ENCODE peak calls at places on chromosome 16, in six cellular contexts. P is stomach, D is HCT116, N is HepG2, W is transverse colon, Q is endothelial cell of umbilical vein. J is an unnamed sample.

GRCh38 chr16:18800674-18801196 is 614 bp downstream of the ARL6IP1 start:
- DNase-seq in P (no peak), D (no peak), N (no peak), W (peak; percentile 17), Q (peak; percentile 42), J (no peak)

GRCh38 chr16:75238132-75238852 is 13.1 kb downstream of the BCAR1 start:
- DNase-seq in P (peak; percentile 77), D (no peak), N (peak; percentile 89), W (peak; percentile 62), Q (no peak), J (no peak)

GRCh38 chr16:88773812-88774291 is 11.2 kb downstream of the PIEZO1 start:
- DNase-seq in P (peak; percentile 46), D (no peak), N (no peak), W (peak; percentile 64), Q (peak; percentile 56), J (no peak)

GRCh38 chr16:71360378-71360777 is 1.9 kb downstream of the CALB2 start:
- DNase-seq in P (no peak), D (peak; percentile 77), N (peak; percentile 25), W (no peak), Q (peak; percentile 42), J (peak; percentile 52)

GRCh38 chr16:28607116-28607623 is 2.7 kb downstream of the SULT1A1 start:
- DNase-seq in P (no peak), D (no peak), N (no peak), W (peak; percentile 6), Q (no peak), J (no peak)

GRCh38 chr16:19861811-19862327 is 22.8 kb downstream of the GPRC5B start:
- DNase-seq in P (no peak), D (no peak), N (no peak), W (no peak), Q (no peak), J (no peak)

GRCh38 chr16:26598061-26598460 is 468.7 kb upstream of the C16orf82 start:
- DNase-seq in P (no peak), D (peak; percentile 4), N (no peak), W (no peak), Q (no peak), J (no peak)

GRCh38 chr16:27318399-27319256 is 4.9 kb downstream of the IL4R start:
- DNase-seq in P (no peak), D (no peak), N (no peak), W (peak; percentile 48), Q (no peak), J (no peak)

GRCh38 chr16:81251871-81252270 is 13.4 kb downstream of the BCO1 start:
- DNase-seq in P (no peak), D (no peak), N (no peak), W (no peak), Q (no peak), J (no peak)

GRCh38 chr16:4847774-4848587 is 700 bp downstream of the UBN1 start:
- DNase-seq in P (peak; percentile 73), D (no peak), N (peak; percentile 29), W (peak; percentile 61), Q (peak; percentile 82), J (peak; percentile 54)

GRCh38 chr16:75929056-75929455 is 202.8 kb upstream of the CPHXL start:
- DNase-seq in P (no peak), D (no peak), N (no peak), W (no peak), Q (no peak), J (no peak)

GRCh38 chr16:82152192-82152591 is 17.8 kb downstream of the MPHOSPH6 start:
- DNase-seq in P (no peak), D (no peak), N (no peak), W (no peak), Q (no peak), J (no peak)

GRCh38 chr16:29662729-29663019 is 373 bp upstream of the SPN start:
- DNase-seq in P (peak; percentile 27), D (no peak), N (no peak), W (peak; percentile 35), Q (no peak), J (no peak)

GRCh38 chr16:62870554-62870953 is 834.3 kb upstream of the CDH8 start:
- DNase-seq in P (no peak), D (no peak), N (no peak), W (no peak), Q (no peak), J (no peak)

GRCh38 chr16:22369221-22369811 is 5.1 kb downstream of the CDR2 start:
- DNase-seq in P (no peak), D (no peak), N (peak; percentile 78), W (no peak), Q (peak; percentile 87), J (no peak)

GRCh38 chr16:20073203-20074088 is at the start of gene GPR139:
- DNase-seq in P (no peak), D (no peak), N (no peak), W (no peak), Q (no peak), J (no peak)

GRCh38 chr16:62298567-62298966 is 262.3 kb upstream of the CDH8 start:
- DNase-seq in P (no peak), D (no peak), N (no peak), W (no peak), Q (no peak), J (no peak)

GRCh38 chr16:46753015-46753414 is 4.9 kb upstream of the MYLK3 start:
- DNase-seq in P (no peak), D (no peak), N (no peak), W (no peak), Q (no peak), J (no peak)

GRCh38 chr16:71564377-71564967 is 12.4 kb downstream of the TAT start:
- DNase-seq in P (no peak), D (no peak), N (no peak), W (no peak), Q (no peak), J (peak; percentile 19)

GRCh38 chr16:10453159-10453510 is 67.3 kb downstream of the ATF7IP2 start:
- DNase-seq in P (no peak), D (no peak), N (no peak), W (no peak), Q (no peak), J (no peak)

GRCh38 chr16:49884033-49884707 is 28.3 kb upstream of the ZNF423 start:
- DNase-seq in P (no peak), D (no peak), N (peak; percentile 89), W (peak; percentile 61), Q (no peak), J (no peak)

GRCh38 chr16:1640261-1640956 is 28.2 kb downstream of the CRAMP1 start:
- DNase-seq in P (no peak), D (no peak), N (no peak), W (no peak), Q (no peak), J (no peak)

GRCh38 chr16:67013238-67013822 is 15.6 kb upstream of the CBFB start:
- DNase-seq in P (no peak), D (no peak), N (no peak), W (no peak), Q (no peak), J (no peak)

GRCh38 chr16:81945665-81946064 is 65.6 kb downstream of the SDR42E1 start:
- DNase-seq in P (no peak), D (no peak), N (no peak), W (no peak), Q (no peak), J (no peak)

GRCh38 chr16:4160663-4161436 is 44.6 kb upstream of the ADCY9 start:
- DNase-seq in P (no peak), D (no peak), N (no peak), W (no peak), Q (no peak), J (no peak)

GRCh38 chr16:79299154-79299799 is 301.3 kb downstream of the MAF start:
- DNase-seq in P (no peak), D (no peak), N (no peak), W (no peak), Q (no peak), J (no peak)

GRCh38 chr16:88560722-88561484 is 9.3 kb upstream of the ZC3H18 start:
- DNase-seq in P (no peak), D (no peak), N (peak; percentile 44), W (no peak), Q (no peak), J (no peak)

GRCh38 chr16:70481929-70482536 is 27.6 kb downstream of the FCSK start:
- DNase-seq in P (no peak), D (no peak), N (no peak), W (no peak), Q (no peak), J (no peak)

GRCh38 chr16:57372372-57373116 is at the start of gene CX3CL1:
- DNase-seq in P (peak; percentile 40), D (no peak), N (peak; percentile 99), W (peak; percentile 76), Q (peak; percentile 55), J (peak; percentile 82)

GRCh38 chr16:15779664-15780351 is 77.0 kb downstream of the MYH11 start:
- DNase-seq in P (no peak), D (no peak), N (no peak), W (no peak), Q (no peak), J (no peak)
- TF ChIP-seq POLR2AphosphoS5 in P (no peak), D (no peak), N (no peak), W (no peak), Q (no peak), J (no peak)

DNA sequence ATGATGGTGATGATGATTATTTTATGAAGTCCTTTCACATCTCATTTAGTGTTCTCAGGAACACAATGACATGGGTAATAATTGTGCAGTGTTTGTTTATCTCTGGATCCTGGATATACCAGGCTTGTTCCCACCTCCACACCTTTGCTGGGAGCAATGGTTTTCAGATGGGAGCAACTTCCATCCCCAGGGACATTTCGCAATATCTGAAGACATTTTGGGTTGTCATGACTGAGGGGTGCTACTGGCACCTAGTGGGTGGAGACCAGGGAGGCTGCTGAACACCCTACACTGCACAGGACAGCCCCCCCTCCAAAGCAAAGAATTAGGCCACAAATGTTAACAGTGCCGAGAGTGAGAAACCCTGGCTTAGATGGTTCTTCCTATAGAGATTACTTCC is 13.5 kb upstream of the SALL1 start:
- DNase-seq in P (no peak), D (no peak), N (no peak), W (no peak), Q (no peak), J (no peak)
- H3K27ac ChIP-seq in P (no peak overlapping the region), D (no peak overlapping the region), N (no peak overlapping the region), W (no peak overlapping the region), Q (no peak overlapping the region), J (no peak overlapping the region)

GRCh38 chr16:14070877-14071575 is at the start of gene MRTFB:
- DNase-seq in P (peak; percentile 88), D (peak; percentile 55), N (peak; percentile 80), W (peak; percentile 86), Q (peak; percentile 70), J (peak; percentile 70)
- TF ChIP-seq POLR2AphosphoS5 in P (no peak), D (peak; percentile 72), N (peak; percentile 82), W (no peak), Q (peak; percentile 51), J (peak; percentile 58)

DNA sequence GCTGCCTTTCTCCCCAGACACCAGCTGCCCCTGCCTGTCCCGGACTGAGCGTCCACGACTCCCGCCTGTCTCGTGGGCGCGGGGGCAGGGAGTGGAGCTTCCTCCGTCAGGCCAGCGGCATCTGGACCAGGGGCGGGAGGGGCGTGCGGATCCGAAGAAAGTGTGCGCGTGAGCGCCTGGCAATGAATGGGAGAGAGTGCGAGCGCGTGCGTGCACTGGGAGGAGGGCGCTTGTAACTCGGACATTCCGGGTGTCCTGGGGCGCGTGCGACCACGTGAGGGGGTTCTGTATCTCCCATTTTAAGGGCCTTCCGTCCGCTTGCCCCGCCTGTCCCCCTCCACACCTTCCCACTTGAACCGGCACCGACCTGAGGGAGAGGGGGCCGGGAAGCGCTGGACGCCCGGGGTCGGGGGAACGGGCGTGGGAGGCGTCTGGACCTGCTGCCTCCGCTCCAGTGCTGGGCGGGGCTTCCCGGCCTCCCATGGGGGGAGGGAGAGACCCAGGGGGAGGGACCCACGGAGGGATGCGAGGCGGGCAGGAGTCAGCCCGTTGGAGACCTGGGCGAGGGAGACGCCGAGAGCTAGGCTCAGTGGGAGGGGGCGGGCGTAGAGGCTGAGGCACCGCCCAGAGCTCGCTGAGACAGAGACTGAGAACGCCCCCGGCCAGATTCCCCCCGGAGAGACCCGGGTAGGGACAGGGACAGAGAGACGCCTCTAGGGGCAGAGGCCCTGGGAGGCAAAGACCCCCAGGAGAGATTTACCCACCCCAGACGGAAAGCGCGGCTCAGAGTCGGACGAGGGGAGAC is at the start of gene KREMEN2:
- DNase-seq in P (no peak), D (peak; percentile 74), N (peak; percentile 56), W (peak; percentile 21), Q (no peak), J (no peak)
- H3K27ac ChIP-seq in P (no peak within 1 kb of the TSS), D (peak within 1 kb of the TSS; percentile 89), N (no peak within 1 kb of the TSS), W (no peak within 1 kb of the TSS), Q (no peak within 1 kb of the TSS), J (no peak within 1 kb of the TSS)